ENCODE peak calls at places on chromosomes 3 and 15, in ten cellular contexts. R is cardiac fibroblast; L is AG08396; W is CD8-positive, alpha-beta T cell; C is stromal cell of bone marrow; D is KG1; P is cardiac muscle cell; T is T-helper 1 cell; N is brain microvascular endothelial cell; F is stimulated activated naive CD8-positive, alpha-beta T cell treated with anti-CD3 and anti-CD28 coated beads, Interleukin-15, amount 100 ng/mL, for 72 hours. S is an unnamed sample.

GRCh38 chr3:115989927-115990326 is 366.6 kb downstream of the GAP43 start:
- DNase-seq in R (peak; percentile 35), L (no peak), W (no peak), C (peak; percentile 43), D (no peak), P (no peak), T (no peak), N (peak; percentile 55), F (no peak), S (no peak)

GRCh38 chr3:124552224-124552623 is 178.0 kb upstream of the UMPS start:
- DNase-seq in R (no peak), L (no peak), W (no peak), C (no peak), D (no peak), P (no peak), T (no peak), N (no peak), F (no peak), S (no peak)

GRCh38 chr3:132726341-132726823 is 4.2 kb upstream of the NPHP3 start:
- DNase-seq in R (peak; percentile 56), L (no peak), W (no peak), C (peak; percentile 5), D (no peak), P (peak; percentile 32), T (no peak), N (no peak), F (peak; percentile 10), S (no peak)

GRCh38 chr3:46715507-46716175 is 2.0 kb downstream of the PRSS50 start:
- DNase-seq in R (no peak), L (no peak), W (no peak), C (no peak), D (no peak), P (no peak), T (no peak), N (no peak), F (no peak), S (no peak)

GRCh38 chr3:194328080-194328571 is 23.0 kb downstream of the CPN2 start:
- DNase-seq in R (peak; percentile 66), L (peak; percentile 60), W (no peak), C (no peak), D (no peak), P (no peak), T (no peak), N (peak; percentile 28), F (no peak), S (peak; percentile 28)

GRCh38 chr15:59116141-59116540 is 11.2 kb downstream of the CCNB2 start:
- DNase-seq in R (no peak), L (peak; percentile 15), W (no peak), C (peak; percentile 38), D (no peak), P (no peak), T (no peak), N (no peak), F (no peak), S (no peak)

GRCh38 chr15:73723146-73723545 is 30.0 kb downstream of the INSYN1 start:
- DNase-seq in R (no peak), L (no peak), W (no peak), C (no peak), D (no peak), P (no peak), T (no peak), N (no peak), F (no peak), S (no peak)

GRCh38 chr15:40435331-40436089 is 5.2 kb upstream of the BAHD1 start:
- DNase-seq in R (no peak), L (no peak), W (no peak), C (no peak), D (no peak), P (no peak), T (no peak), N (no peak), F (no peak), S (no peak)

GRCh38 chr3:98504534-98504933 is 7.1 kb downstream of the OR5K2 start:
- DNase-seq in R (no peak), L (no peak), W (no peak), C (no peak), D (no peak), P (no peak), T (no peak), N (no peak), F (no peak), S (no peak)

S was measured in T-cell.